ENCODE peak calls at places on chromosomes 11 and 22, in nine cellular contexts. N is RCC 7860, E is GM10248, J is GM23338, D is lung microvascular endothelial cell, P is DMS53, V is SW480, L is T-cell, U is dorsolateral prefrontal cortex. O is an unnamed sample.

GRCh38 chr22:40345801-40346177 is 511 bp upstream of the ADSL start:
- DNase-seq in N (no peak), E (peak), J (no peak), D (no peak), P (peak), V (peak), L (peak), U (no peak), O (peak)

GRCh38 chr11:31641477-31642062 is 132.0 kb downstream of the ELP4 start:
- DNase-seq in N (no peak), E (no peak), J (peak), D (peak), P (peak), V (peak), L (no peak), U (no peak), O (peak)

GRCh38 chr22:46797355-46797754 is 34.9 kb downstream of the TBC1D22A start:
- DNase-seq in N (no peak), E (no peak), J (peak), D (peak), P (peak), V (no peak), L (no peak), U (no peak), O (peak)

GRCh38 chr11:6455070-6455469 is 14.3 kb upstream of the HPX start:
- DNase-seq in N (no peak), E (no peak), J (no peak), D (no peak), P (peak), V (no peak), L (no peak), U (no peak), O (no peak)

GRCh38 chr11:124882339-124883071 is 15.2 kb downstream of the ROBO4 start:
- DNase-seq in N (no peak), E (no peak), J (peak), D (no peak), P (no peak), V (no peak), L (no peak), U (no peak), O (no peak)

GRCh38 chr11:33530824-33531223 is 169.8 kb downstream of the C11orf91 start:
- DNase-seq in N (no peak), E (no peak), J (no peak), D (peak), P (no peak), V (peak), L (no peak), U (no peak), O (no peak)

GRCh38 chr11:70627219-70627618 is 228.9 kb downstream of the CTTN start:
- DNase-seq in N (no peak), E (no peak), J (no peak), D (no peak), P (peak), V (no peak), L (no peak), U (no peak), O (no peak)

GRCh38 chr11:12222099-12222751 is 111.8 kb downstream of the MICAL2 start:
- DNase-seq in N (no peak), E (no peak), J (no peak), D (no peak), P (no peak), V (no peak), L (no peak), U (peak), O (no peak)

GRCh38 chr11:131758726-131759125 is 388.3 kb downstream of the NTM start:
- DNase-seq in N (no peak), E (no peak), J (no peak), D (no peak), P (no peak), V (no peak), L (no peak), U (no peak), O (no peak)

GRCh38 chr11:77449060-77449521 is 24.8 kb downstream of the PAK1 start:
- DNase-seq in N (no peak), E (peak), J (peak), D (no peak), P (no peak), V (no peak), L (no peak), U (no peak), O (no peak)